ENCODE peak calls at places on chromosomes 13 and 19, in six cellular contexts. One of them, this sample, is unnamed.

GRCh38 chr13:114055766-114056165 is 76.7 kb downstream of the RASA3 start:
- DNase-seq in mammary epithelial cell: no peak
- DNase-seq in thoracic aorta: no peak
- DNase-seq in cardiac fibroblast: no peak
- DNase-seq in fibroblast of lung: no peak
- DNase-seq in astrocyte: no peak
- DNase-seq in this sample: no peak

GRCh38 chr13:108816381-108816780 is 187.0 kb downstream of the MYO16 start:
- DNase-seq in fibroblast of lung: no peak
- DNase-seq in mammary epithelial cell: no peak
- DNase-seq in thoracic aorta: no peak
- DNase-seq in astrocyte: no peak
- DNase-seq in cardiac fibroblast: peak
- DNase-seq in this sample: no peak

GRCh38 chr13:106522112-106522511 is 13.3 kb downstream of the EFNB2 start:
- DNase-seq in cardiac fibroblast: no peak
- DNase-seq in fibroblast of lung: no peak
- DNase-seq in astrocyte: no peak
- DNase-seq in thoracic aorta: no peak
- DNase-seq in mammary epithelial cell: peak
- DNase-seq in this sample: no peak

GRCh38 chr13:23383151-23383550 is 50.4 kb downstream of the SACS start:
- DNase-seq in astrocyte: no peak
- DNase-seq in fibroblast of lung: no peak
- DNase-seq in cardiac fibroblast: no peak
- DNase-seq in mammary epithelial cell: no peak
- DNase-seq in thoracic aorta: no peak
- DNase-seq in this sample: no peak

GRCh38 chr13:43787518-43787891 is 733 bp upstream of the ENOX1 start:
- DNase-seq in thoracic aorta: no peak
- DNase-seq in astrocyte: no peak
- DNase-seq in fibroblast of lung: no peak
- DNase-seq in cardiac fibroblast: peak
- DNase-seq in mammary epithelial cell: no peak
- DNase-seq in this sample: no peak

GRCh38 chr19:51272183-51272817 is 21.4 kb downstream of the SIGLECL1 start:
- DNase-seq in mammary epithelial cell: no peak
- DNase-seq in cardiac fibroblast: no peak
- DNase-seq in fibroblast of lung: no peak
- DNase-seq in thoracic aorta: no peak
- DNase-seq in astrocyte: no peak
- DNase-seq in this sample: no peak

GRCh38 chr13:99386911-99387788 is 80.0 kb upstream of the GPR183 start:
- DNase-seq in cardiac fibroblast: peak
- DNase-seq in thoracic aorta: no peak
- DNase-seq in mammary epithelial cell: peak
- DNase-seq in astrocyte: no peak
- DNase-seq in fibroblast of lung: no peak
- DNase-seq in this sample: no peak

GRCh38 chr19:28028881-28029280 is 1184.1 kb downstream of the UQCRFS1 start:
- DNase-seq in astrocyte: no peak
- DNase-seq in cardiac fibroblast: no peak
- DNase-seq in fibroblast of lung: no peak
- DNase-seq in thoracic aorta: no peak
- DNase-seq in mammary epithelial cell: no peak
- DNase-seq in this sample: no peak

GRCh38 chr19:30855475-30855874 is 483.3 kb downstream of the ZNF536 start:
- DNase-seq in astrocyte: no peak
- DNase-seq in cardiac fibroblast: no peak
- DNase-seq in thoracic aorta: no peak
- DNase-seq in fibroblast of lung: no peak
- DNase-seq in mammary epithelial cell: no peak
- DNase-seq in this sample: no peak

GRCh38 chr13:113433391-113433916 is 19.8 kb downstream of the ADPRHL1 start:
- DNase-seq in fibroblast of lung: no peak
- DNase-seq in mammary epithelial cell: no peak
- DNase-seq in thoracic aorta: no peak
- DNase-seq in astrocyte: no peak
- DNase-seq in cardiac fibroblast: no peak
- DNase-seq in this sample: no peak

GRCh38 chr13:110124201-110124600 is 182.8 kb downstream of the COL4A1 start:
- DNase-seq in mammary epithelial cell: no peak
- DNase-seq in thoracic aorta: no peak
- DNase-seq in fibroblast of lung: no peak
- DNase-seq in astrocyte: no peak
- DNase-seq in cardiac fibroblast: no peak
- DNase-seq in this sample: no peak

GRCh38 chr19:48613852-48614435 is 932 bp downstream of the FAM83E start:
- DNase-seq in mammary epithelial cell: no peak
- DNase-seq in fibroblast of lung: no peak
- DNase-seq in astrocyte: no peak
- DNase-seq in cardiac fibroblast: no peak
- DNase-seq in thoracic aorta: no peak
- DNase-seq in this sample: no peak
- H3K4me3 ChIP-seq in mammary epithelial cell: no peak
- H3K4me3 ChIP-seq in fibroblast of lung: no peak
- H3K4me3 ChIP-seq in astrocyte: no peak
- H3K4me3 ChIP-seq in cardiac fibroblast: no peak
- H3K4me3 ChIP-seq in thoracic aorta: no peak
- H3K4me3 ChIP-seq in this sample: no peak

GRCh38 chr19:54391589-54392061 is 23.6 kb upstream of the TTYH1 start:
- DNase-seq in astrocyte: no peak
- DNase-seq in cardiac fibroblast: no peak
- DNase-seq in thoracic aorta: no peak
- DNase-seq in fibroblast of lung: no peak
- DNase-seq in mammary epithelial cell: no peak
- DNase-seq in this sample: no peak
- TF ChIP-seq CTCF in astrocyte: no peak
- TF ChIP-seq CTCF in cardiac fibroblast: peak
- TF ChIP-seq CTCF in thoracic aorta: no peak
- TF ChIP-seq CTCF in fibroblast of lung: no peak
- TF ChIP-seq CTCF in mammary epithelial cell: no peak
- TF ChIP-seq CTCF in this sample: no peak

GRCh38 chr19:35744335-35744687 is 907 bp downstream of the U2AF1L4 start:
- DNase-seq in astrocyte: no peak
- DNase-seq in fibroblast of lung: no peak
- DNase-seq in mammary epithelial cell: no peak
- DNase-seq in cardiac fibroblast: no peak
- DNase-seq in thoracic aorta: no peak
- DNase-seq in this sample: no peak
- H3K4me3 ChIP-seq in astrocyte: peak
- H3K4me3 ChIP-seq in fibroblast of lung: peak
- H3K4me3 ChIP-seq in mammary epithelial cell: peak
- H3K4me3 ChIP-seq in cardiac fibroblast: peak
- H3K4me3 ChIP-seq in thoracic aorta: peak
- H3K4me3 ChIP-seq in this sample: peak

GRCh38 chr13:39675904-39676303 is 20.4 kb downstream of the COG6 start:
- DNase-seq in cardiac fibroblast: peak
- DNase-seq in astrocyte: peak
- DNase-seq in mammary epithelial cell: no peak
- DNase-seq in fibroblast of lung: no peak
- DNase-seq in thoracic aorta: no peak
- DNase-seq in this sample: no peak

GRCh38 chr13:39672378-39673132 is 17.1 kb downstream of the COG6 start:
- DNase-seq in thoracic aorta: no peak
- DNase-seq in mammary epithelial cell: no peak
- DNase-seq in fibroblast of lung: no peak
- DNase-seq in astrocyte: no peak
- DNase-seq in cardiac fibroblast: peak
- DNase-seq in this sample: no peak

GRCh38 chr13:39682310-39682709 is 26.8 kb downstream of the COG6 start:
- DNase-seq in fibroblast of lung: no peak
- DNase-seq in thoracic aorta: no peak
- DNase-seq in cardiac fibroblast: no peak
- DNase-seq in astrocyte: no peak
- DNase-seq in mammary epithelial cell: no peak
- DNase-seq in this sample: no peak

DNA sequence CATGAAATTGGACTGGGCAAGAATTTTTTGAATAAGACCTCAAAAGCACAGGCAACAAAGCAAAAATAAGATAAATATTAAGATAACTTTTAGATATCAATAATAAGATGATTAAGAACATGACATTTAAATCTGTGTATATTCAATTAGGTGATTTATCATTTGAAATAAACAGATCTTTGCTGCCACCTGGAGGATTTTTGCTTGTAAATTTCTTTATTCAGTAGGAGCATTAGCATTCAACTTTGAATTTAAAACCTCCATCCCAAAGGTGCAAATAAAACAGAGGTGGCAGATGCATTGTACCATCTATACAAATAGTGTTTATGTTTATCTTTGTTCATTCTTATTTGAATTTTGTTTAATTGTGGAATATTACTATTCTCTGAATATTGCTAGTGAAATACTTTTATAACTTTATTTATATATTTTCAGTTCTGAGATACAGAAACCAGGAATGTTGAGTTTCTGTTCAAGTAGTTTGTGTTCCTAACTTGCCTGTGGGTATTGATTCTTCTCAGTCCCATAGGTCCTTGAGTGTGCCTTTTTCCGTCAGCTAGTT is 20.9 kb downstream of the COG6 start:
- DNase-seq in thoracic aorta: no peak
- DNase-seq in mammary epithelial cell: peak
- DNase-seq in astrocyte: no peak
- DNase-seq in cardiac fibroblast: peak
- DNase-seq in fibroblast of lung: peak
- DNase-seq in this sample: no peak
- TF ChIP-seq CTCF in thoracic aorta: peak
- TF ChIP-seq CTCF in mammary epithelial cell: peak
- TF ChIP-seq CTCF in astrocyte: peak
- TF ChIP-seq CTCF in cardiac fibroblast: peak
- TF ChIP-seq CTCF in fibroblast of lung: no peak
- TF ChIP-seq CTCF in this sample: peak

GRCh38 chr13:111211789-111212516 is 96.8 kb downstream of the ARHGEF7 start:
- DNase-seq in cardiac fibroblast: peak
- DNase-seq in astrocyte: peak
- DNase-seq in thoracic aorta: no peak
- DNase-seq in fibroblast of lung: no peak
- DNase-seq in mammary epithelial cell: no peak
- DNase-seq in this sample: no peak

GRCh38 chr13:111209613-111210012 is 94.5 kb downstream of the ARHGEF7 start:
- DNase-seq in astrocyte: no peak
- DNase-seq in fibroblast of lung: no peak
- DNase-seq in mammary epithelial cell: no peak
- DNase-seq in thoracic aorta: no peak
- DNase-seq in cardiac fibroblast: no peak
- DNase-seq in this sample: no peak

GRCh38 chr13:111210945-111211469 is 95.9 kb downstream of the ARHGEF7 start:
- DNase-seq in mammary epithelial cell: no peak
- DNase-seq in cardiac fibroblast: no peak
- DNase-seq in fibroblast of lung: no peak
- DNase-seq in thoracic aorta: no peak
- DNase-seq in astrocyte: peak
- DNase-seq in this sample: no peak

GRCh38 chr13:111210082-111210481 is 95.0 kb downstream of the ARHGEF7 start:
- DNase-seq in thoracic aorta: no peak
- DNase-seq in cardiac fibroblast: no peak
- DNase-seq in astrocyte: no peak
- DNase-seq in fibroblast of lung: no peak
- DNase-seq in mammary epithelial cell: no peak
- DNase-seq in this sample: no peak

GRCh38 chr13:111210488-111210887 is 95.4 kb downstream of the ARHGEF7 start:
- DNase-seq in cardiac fibroblast: peak
- DNase-seq in mammary epithelial cell: no peak
- DNase-seq in astrocyte: peak
- DNase-seq in fibroblast of lung: peak
- DNase-seq in thoracic aorta: no peak
- DNase-seq in this sample: peak
- H3K4me3 ChIP-seq in cardiac fibroblast: no peak
- H3K4me3 ChIP-seq in mammary epithelial cell: no peak
- H3K4me3 ChIP-seq in astrocyte: peak
- H3K4me3 ChIP-seq in fibroblast of lung: peak
- H3K4me3 ChIP-seq in thoracic aorta: peak
- H3K4me3 ChIP-seq in this sample: peak

DNA sequence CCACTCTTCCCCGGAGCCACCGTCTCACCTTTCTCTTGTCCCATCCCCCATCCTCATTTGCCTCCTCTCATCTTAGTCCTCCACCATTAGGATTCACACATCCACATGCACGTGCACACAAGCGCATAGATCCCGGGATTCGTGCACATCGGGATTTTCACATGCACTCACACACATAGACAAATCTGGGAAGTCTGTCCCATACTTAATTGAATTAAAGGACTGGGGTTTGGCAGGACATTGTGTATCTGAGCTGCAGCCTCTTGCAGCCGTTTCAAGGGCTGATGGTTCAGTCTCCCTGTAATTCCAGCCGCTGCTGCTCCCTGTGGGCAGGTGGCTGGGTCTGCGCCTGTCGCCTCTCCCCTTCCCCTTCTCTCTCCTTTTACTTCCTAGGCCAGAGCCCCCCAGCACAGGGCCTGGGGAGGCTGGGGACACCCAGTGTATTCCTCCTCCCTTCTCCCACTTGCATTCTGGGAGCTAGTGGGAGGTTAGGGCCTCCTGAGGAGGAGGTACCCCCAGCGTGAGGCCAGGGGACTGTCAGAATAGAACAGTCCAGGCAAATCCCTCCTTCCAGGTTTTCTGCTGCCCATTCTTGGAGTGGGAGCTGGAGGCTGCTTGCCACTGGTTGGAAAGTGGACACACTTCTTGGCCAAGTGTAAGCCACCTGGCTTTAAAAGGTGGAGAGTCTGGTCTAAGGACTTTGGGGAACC is 43.6 kb downstream of the LYL1 start:
- DNase-seq in astrocyte: no peak
- DNase-seq in mammary epithelial cell: no peak
- DNase-seq in thoracic aorta: no peak
- DNase-seq in fibroblast of lung: no peak
- DNase-seq in cardiac fibroblast: no peak
- DNase-seq in this sample: no peak
- TF ChIP-seq CTCF in astrocyte: no peak
- TF ChIP-seq CTCF in mammary epithelial cell: no peak
- TF ChIP-seq CTCF in thoracic aorta: no peak
- TF ChIP-seq CTCF in fibroblast of lung: no peak
- TF ChIP-seq CTCF in cardiac fibroblast: no peak
- TF ChIP-seq CTCF in this sample: peak

GRCh38 chr19:18605196-18605545 is 1.4 kb downstream of the CRLF1 start:
- DNase-seq in fibroblast of lung: no peak
- DNase-seq in cardiac fibroblast: no peak
- DNase-seq in thoracic aorta: no peak
- DNase-seq in astrocyte: no peak
- DNase-seq in mammary epithelial cell: no peak
- DNase-seq in this sample: no peak
- H3K4me3 ChIP-seq in fibroblast of lung: no peak
- H3K4me3 ChIP-seq in cardiac fibroblast: peak
- H3K4me3 ChIP-seq in thoracic aorta: peak
- H3K4me3 ChIP-seq in astrocyte: no peak
- H3K4me3 ChIP-seq in mammary epithelial cell: no peak
- H3K4me3 ChIP-seq in this sample: no peak